ENCODE peak calls at places on chromosomes 1 and 21, in eight cellular contexts. One of them, this sample, is unnamed.
A peak's percentile ranks its signal among the peaks of the same experiment; 100 is the strongest.

GRCh38 chr1:84687703-84688460 is 2.4 kb downstream of the SSX2IP start:
- DNase-seq in PC-9: no peak
- DNase-seq in adipocyte: no peak
- DNase-seq in RWPE2: no peak
- DNase-seq in tibial artery: no peak
- DNase-seq in suprapubic skin: no peak
- DNase-seq in OCI-LY7: peak; percentile 19
- DNase-seq in HCT116: no peak
- DNase-seq in this sample: no peak

GRCh38 chr1:3475839-3476573 is 21.5 kb downstream of the ARHGEF16 start:
- DNase-seq in PC-9: no peak
- DNase-seq in adipocyte: no peak
- DNase-seq in RWPE2: no peak
- DNase-seq in tibial artery: no peak
- DNase-seq in suprapubic skin: no peak
- DNase-seq in OCI-LY7: no peak
- DNase-seq in HCT116: no peak
- DNase-seq in this sample: no peak

GRCh38 chr1:112717263-112717662 is 2.1 kb upstream of the PPM1J start:
- DNase-seq in PC-9: no peak
- DNase-seq in adipocyte: no peak
- DNase-seq in RWPE2: no peak
- DNase-seq in tibial artery: no peak
- DNase-seq in suprapubic skin: peak; percentile 34
- DNase-seq in OCI-LY7: no peak
- DNase-seq in HCT116: no peak
- DNase-seq in this sample: no peak

GRCh38 chr1:12616709-12617373 is 1.2 kb downstream of the DHRS3 start:
- DNase-seq in PC-9: no peak
- DNase-seq in adipocyte: no peak
- DNase-seq in RWPE2: no peak
- DNase-seq in tibial artery: peak; percentile 83
- DNase-seq in suprapubic skin: no peak
- DNase-seq in OCI-LY7: no peak
- DNase-seq in HCT116: no peak
- DNase-seq in this sample: no peak

GRCh38 chr1:6445062-6445763 is 20.6 kb downstream of the ESPN start:
- DNase-seq in PC-9: no peak
- DNase-seq in adipocyte: peak; percentile 54
- DNase-seq in RWPE2: no peak
- DNase-seq in tibial artery: no peak
- DNase-seq in suprapubic skin: no peak
- DNase-seq in OCI-LY7: peak; percentile 21
- DNase-seq in HCT116: no peak
- DNase-seq in this sample: no peak

GRCh38 chr1:245810181-245810727 is 655.5 kb downstream of the KIF26B start:
- DNase-seq in PC-9: no peak
- DNase-seq in adipocyte: no peak
- DNase-seq in RWPE2: no peak
- DNase-seq in tibial artery: no peak
- DNase-seq in suprapubic skin: no peak
- DNase-seq in OCI-LY7: peak; percentile 49
- DNase-seq in HCT116: no peak
- DNase-seq in this sample: peak; percentile 7

GRCh38 chr21:45508607-45509565 is 33.4 kb downstream of the SLC19A1 start:
- DNase-seq in PC-9: no peak
- DNase-seq in adipocyte: no peak
- DNase-seq in RWPE2: peak; percentile 51
- DNase-seq in tibial artery: peak; percentile 64
- DNase-seq in suprapubic skin: peak; percentile 74
- DNase-seq in OCI-LY7: no peak
- DNase-seq in HCT116: no peak
- DNase-seq in this sample: no peak

GRCh38 chr1:23436520-23437354 is 12.2 kb upstream of the TCEA3 start:
- DNase-seq in PC-9: no peak
- DNase-seq in adipocyte: no peak
- DNase-seq in RWPE2: no peak
- DNase-seq in tibial artery: no peak
- DNase-seq in suprapubic skin: no peak
- DNase-seq in OCI-LY7: no peak
- DNase-seq in HCT116: no peak
- DNase-seq in this sample: no peak

GRCh38 chr1:169484683-169485426 is 889 bp downstream of the SLC19A2 start:
- DNase-seq in PC-9: no peak
- DNase-seq in adipocyte: peak; percentile 84
- DNase-seq in RWPE2: no peak
- DNase-seq in tibial artery: peak; percentile 89
- DNase-seq in suprapubic skin: peak; percentile 82
- DNase-seq in OCI-LY7: peak; percentile 50
- DNase-seq in HCT116: no peak
- DNase-seq in this sample: peak; percentile 54

GRCh38 chr1:115753371-115753770 is 15.1 kb downstream of the CASQ2 start:
- DNase-seq in PC-9: no peak
- DNase-seq in adipocyte: no peak
- DNase-seq in RWPE2: no peak
- DNase-seq in tibial artery: no peak
- DNase-seq in suprapubic skin: no peak
- DNase-seq in OCI-LY7: no peak
- DNase-seq in HCT116: no peak
- DNase-seq in this sample: no peak

GRCh38 chr1:163673756-163674155 is 352.0 kb downstream of the NUF2 start:
- DNase-seq in PC-9: no peak
- DNase-seq in adipocyte: peak; percentile 86
- DNase-seq in RWPE2: no peak
- DNase-seq in tibial artery: no peak
- DNase-seq in suprapubic skin: no peak
- DNase-seq in OCI-LY7: no peak
- DNase-seq in HCT116: no peak
- DNase-seq in this sample: no peak

GRCh38 chr1:8176279-8176678 is 141.6 kb upstream of the SLC45A1 start:
- DNase-seq in PC-9: no peak
- DNase-seq in adipocyte: no peak
- DNase-seq in RWPE2: no peak
- DNase-seq in tibial artery: no peak
- DNase-seq in suprapubic skin: no peak
- DNase-seq in OCI-LY7: no peak
- DNase-seq in HCT116: no peak
- DNase-seq in this sample: no peak

GRCh38 chr1:231691618-231692259 is 65.1 kb downstream of the DISC1 start:
- DNase-seq in PC-9: no peak
- DNase-seq in adipocyte: peak; percentile 91
- DNase-seq in RWPE2: no peak
- DNase-seq in tibial artery: no peak
- DNase-seq in suprapubic skin: no peak
- DNase-seq in OCI-LY7: no peak
- DNase-seq in HCT116: peak; percentile 15
- DNase-seq in this sample: peak; percentile 66

GRCh38 chr1:170530972-170531757 is 801 bp upstream of the GORAB start:
- DNase-seq in PC-9: no peak
- DNase-seq in adipocyte: peak; percentile 58
- DNase-seq in RWPE2: no peak
- DNase-seq in tibial artery: peak; percentile 71
- DNase-seq in suprapubic skin: no peak
- DNase-seq in OCI-LY7: no peak
- DNase-seq in HCT116: no peak
- DNase-seq in this sample: no peak

GRCh38 chr21:37266515-37267221 is 466 bp downstream of the VPS26C start:
- DNase-seq in PC-9: no peak
- DNase-seq in adipocyte: peak; percentile 75
- DNase-seq in RWPE2: peak; percentile 79
- DNase-seq in tibial artery: no peak
- DNase-seq in suprapubic skin: no peak
- DNase-seq in OCI-LY7: peak; percentile 79
- DNase-seq in HCT116: no peak
- DNase-seq in this sample: peak; percentile 18

GRCh38 chr1:244896550-244896949 is 32.2 kb upstream of the HNRNPU start:
- DNase-seq in PC-9: no peak
- DNase-seq in adipocyte: peak; percentile 67
- DNase-seq in RWPE2: no peak
- DNase-seq in tibial artery: no peak
- DNase-seq in suprapubic skin: no peak
- DNase-seq in OCI-LY7: no peak
- DNase-seq in HCT116: no peak
- DNase-seq in this sample: peak; percentile 52

GRCh38 chr1:176717052-176717754 is 254.2 kb downstream of the PAPPA2 start:
- DNase-seq in PC-9: no peak
- DNase-seq in adipocyte: no peak
- DNase-seq in RWPE2: no peak
- DNase-seq in tibial artery: no peak
- DNase-seq in suprapubic skin: no peak
- DNase-seq in OCI-LY7: no peak
- DNase-seq in HCT116: no peak
- DNase-seq in this sample: no peak

GRCh38 chr1:53498555-53499142 is 39.5 kb downstream of the DMRTB1 start:
- DNase-seq in PC-9: no peak
- DNase-seq in adipocyte: peak; percentile 36
- DNase-seq in RWPE2: peak; percentile 34
- DNase-seq in tibial artery: no peak
- DNase-seq in suprapubic skin: no peak
- DNase-seq in OCI-LY7: no peak
- DNase-seq in HCT116: no peak
- DNase-seq in this sample: no peak

DNA sequence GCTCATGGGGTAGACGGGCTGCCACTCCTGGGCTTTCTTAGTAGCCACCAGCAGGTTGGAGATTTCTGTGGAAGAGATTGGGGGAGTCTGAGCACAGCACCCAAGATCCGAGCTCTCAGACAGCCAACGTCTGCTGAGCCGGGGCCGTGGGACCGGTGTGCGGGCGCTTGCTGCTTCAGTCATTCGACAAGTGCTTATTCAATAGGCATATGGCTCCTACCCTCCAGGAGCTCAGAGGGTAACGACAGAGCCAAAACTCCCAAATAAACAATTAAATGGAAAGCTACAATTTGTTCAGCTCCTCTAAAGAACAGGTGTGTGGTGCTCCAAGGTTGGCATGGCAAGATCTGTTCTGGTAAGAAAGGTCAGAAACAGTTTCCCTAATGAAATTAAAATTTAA is 106.0 kb downstream of the RAVER2 start:
- DNase-seq in PC-9: no peak
- DNase-seq in adipocyte: no peak
- DNase-seq in RWPE2: no peak
- DNase-seq in tibial artery: no peak
- DNase-seq in suprapubic skin: no peak
- DNase-seq in OCI-LY7: no peak
- DNase-seq in HCT116: no peak
- DNase-seq in this sample: no peak
- H3K36me3 ChIP-seq in PC-9: no peaks in the 10 kb centered on the region
- H3K36me3 ChIP-seq in adipocyte: peaks cover 97% of the 10 kb centered on the region
- H3K36me3 ChIP-seq in RWPE2: peaks cover 5% of the 10 kb centered on the region
- H3K36me3 ChIP-seq in tibial artery: peaks cover 91% of the 10 kb centered on the region
- H3K36me3 ChIP-seq in suprapubic skin: peaks cover 88% of the 10 kb centered on the region
- H3K36me3 ChIP-seq in OCI-LY7: peaks cover 84% of the 10 kb centered on the region
- H3K36me3 ChIP-seq in HCT116: peaks cover 3% of the 10 kb centered on the region
- H3K36me3 ChIP-seq in this sample: peaks cover 9% of the 10 kb centered on the region

GRCh38 chr1:150968491-150968890 is 6.1 kb downstream of the CERS2 start:
- DNase-seq in PC-9: no peak
- DNase-seq in adipocyte: no peak
- DNase-seq in RWPE2: no peak
- DNase-seq in tibial artery: peak; percentile 57
- DNase-seq in suprapubic skin: no peak
- DNase-seq in OCI-LY7: no peak
- DNase-seq in HCT116: no peak
- DNase-seq in this sample: no peak
- H3K36me3 ChIP-seq in PC-9: peaks cover 28% of the 10 kb centered on the region
- H3K36me3 ChIP-seq in adipocyte: peaks cover 55% of the 10 kb centered on the region
- H3K36me3 ChIP-seq in RWPE2: peaks cover 67% of the 10 kb centered on the region
- H3K36me3 ChIP-seq in tibial artery: peaks cover 55% of the 10 kb centered on the region
- H3K36me3 ChIP-seq in suprapubic skin: peaks cover 57% of the 10 kb centered on the region
- H3K36me3 ChIP-seq in OCI-LY7: peaks cover 56% of the 10 kb centered on the region
- H3K36me3 ChIP-seq in HCT116: peaks cover 23% of the 10 kb centered on the region
- H3K36me3 ChIP-seq in this sample: peaks cover 34% of the 10 kb centered on the region

GRCh38 chr1:35433714-35434113 is 123.5 kb downstream of the KIAA0319L start:
- DNase-seq in PC-9: no peak
- DNase-seq in adipocyte: no peak
- DNase-seq in RWPE2: no peak
- DNase-seq in tibial artery: no peak
- DNase-seq in suprapubic skin: no peak
- DNase-seq in OCI-LY7: no peak
- DNase-seq in HCT116: no peak
- DNase-seq in this sample: no peak

GRCh38 chr1:35436078-35436477 is 121.1 kb downstream of the KIAA0319L start:
- DNase-seq in PC-9: no peak
- DNase-seq in adipocyte: no peak
- DNase-seq in RWPE2: no peak
- DNase-seq in tibial artery: no peak
- DNase-seq in suprapubic skin: no peak
- DNase-seq in OCI-LY7: no peak
- DNase-seq in HCT116: no peak
- DNase-seq in this sample: no peak

GRCh38 chr1:35439626-35440025 is 117.6 kb downstream of the KIAA0319L start:
- DNase-seq in PC-9: no peak
- DNase-seq in adipocyte: no peak
- DNase-seq in RWPE2: no peak
- DNase-seq in tibial artery: no peak
- DNase-seq in suprapubic skin: no peak
- DNase-seq in OCI-LY7: no peak
- DNase-seq in HCT116: no peak
- DNase-seq in this sample: no peak

GRCh38 chr1:35434703-35435102 is 122.5 kb downstream of the KIAA0319L start:
- DNase-seq in PC-9: no peak
- DNase-seq in adipocyte: no peak
- DNase-seq in RWPE2: no peak
- DNase-seq in tibial artery: no peak
- DNase-seq in suprapubic skin: no peak
- DNase-seq in OCI-LY7: no peak
- DNase-seq in HCT116: no peak
- DNase-seq in this sample: no peak

DNA sequence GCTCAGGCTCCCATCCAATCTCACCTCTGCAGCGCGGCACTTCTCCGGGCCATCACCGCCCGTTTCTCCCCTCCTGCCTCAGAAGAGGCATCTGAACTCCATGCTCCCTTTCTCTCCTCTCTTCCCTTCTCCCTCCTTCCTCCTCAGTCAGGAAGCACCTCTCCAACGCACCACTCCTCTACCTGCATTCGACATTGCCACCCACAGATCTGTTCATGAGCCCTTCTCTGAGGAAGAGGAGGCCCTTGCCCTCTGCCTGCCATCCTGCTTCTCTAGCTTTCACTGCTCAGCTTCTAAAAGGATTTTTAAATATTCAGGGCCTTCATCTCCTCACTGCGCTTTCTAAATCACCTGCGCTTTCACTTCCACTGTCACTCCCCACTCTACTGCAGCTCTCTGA is 120.0 kb downstream of the KIAA0319L start:
- DNase-seq in PC-9: no peak
- DNase-seq in adipocyte: no peak
- DNase-seq in RWPE2: no peak
- DNase-seq in tibial artery: no peak
- DNase-seq in suprapubic skin: no peak
- DNase-seq in OCI-LY7: no peak
- DNase-seq in HCT116: no peak
- DNase-seq in this sample: no peak
- H3K36me3 ChIP-seq in PC-9: no peaks in the 10 kb centered on the region
- H3K36me3 ChIP-seq in adipocyte: peaks cover 63% of the 10 kb centered on the region
- H3K36me3 ChIP-seq in RWPE2: peaks cover 30% of the 10 kb centered on the region
- H3K36me3 ChIP-seq in tibial artery: peaks cover 63% of the 10 kb centered on the region
- H3K36me3 ChIP-seq in suprapubic skin: peaks cover 85% of the 10 kb centered on the region
- H3K36me3 ChIP-seq in OCI-LY7: peaks cover 28% of the 10 kb centered on the region
- H3K36me3 ChIP-seq in HCT116: peaks cover 4% of the 10 kb centered on the region
- H3K36me3 ChIP-seq in this sample: peaks cover 15% of the 10 kb centered on the region

GRCh38 chr1:31627301-31627929 is 9.9 kb downstream of the HCRTR1 start:
- DNase-seq in PC-9: no peak
- DNase-seq in adipocyte: no peak
- DNase-seq in RWPE2: no peak
- DNase-seq in tibial artery: peak; percentile 88
- DNase-seq in suprapubic skin: no peak
- DNase-seq in OCI-LY7: no peak
- DNase-seq in HCT116: no peak
- DNase-seq in this sample: no peak
- H3K36me3 ChIP-seq in PC-9: peaks cover 35% of the 10 kb centered on the region
- H3K36me3 ChIP-seq in adipocyte: peaks cover 36% of the 10 kb centered on the region
- H3K36me3 ChIP-seq in RWPE2: peaks cover 30% of the 10 kb centered on the region
- H3K36me3 ChIP-seq in tibial artery: peaks cover 45% of the 10 kb centered on the region
- H3K36me3 ChIP-seq in suprapubic skin: peaks cover 44% of the 10 kb centered on the region
- H3K36me3 ChIP-seq in OCI-LY7: peaks cover 49% of the 10 kb centered on the region
- H3K36me3 ChIP-seq in HCT116: peaks cover 9% of the 10 kb centered on the region
- H3K36me3 ChIP-seq in this sample: peaks cover 23% of the 10 kb centered on the region